ENCODE peak calls at places on chromosomes 7 and 10, in five cellular contexts. M, W, C, S and O are unnamed samples.

GRCh38 chr10:51005551-51005950 is 68.7 kb upstream of the PRKG1 start:
- DNase-seq in M (no peak), W (no peak), C (no peak), S (no peak), O (no peak)

GRCh38 chr7:100079024-100079560 is 2.4 kb downstream of the ZNF3 start:
- DNase-seq in M (no peak), W (no peak), C (no peak), S (no peak), O (no peak)

GRCh38 chr10:119284679-119285096 is 77.3 kb downstream of the GRK5 start:
- DNase-seq in M (no peak), W (no peak), C (no peak), S (peak; percentile 83), O (no peak)

GRCh38 chr7:42181566-42181965 is 55.4 kb downstream of the GLI3 start:
- DNase-seq in M (no peak), W (no peak), C (no peak), S (no peak), O (no peak)

GRCh38 chr7:70703785-70704184 is 428.2 kb upstream of the GALNT17 start:
- DNase-seq in M (no peak), W (no peak), C (no peak), S (no peak), O (no peak)

GRCh38 chr10:60816624-60817023 is 38.3 kb downstream of the CDK1 start:
- DNase-seq in M (peak; percentile 89), W (no peak), C (peak; percentile 93), S (peak; percentile 25), O (peak; percentile 84)

GRCh38 chr7:892648-893593 is 16.6 kb downstream of the GET4 start:
- DNase-seq in M (no peak), W (peak; percentile 44), C (no peak), S (no peak), O (no peak)

GRCh38 chr7:9937944-9938631 is 1035.6 kb upstream of the PHF14 start:
- DNase-seq in M (no peak), W (no peak), C (peak; percentile 2), S (no peak), O (no peak)

GRCh38 chr7:32059289-32060045 is 10.7 kb downstream of the PDE1C start:
- DNase-seq in M (no peak), W (no peak), C (peak; percentile 71), S (no peak), O (no peak)

GRCh38 chr7:106102387-106102966 is 9.6 kb downstream of the SYPL1 start:
- DNase-seq in M (no peak), W (no peak), C (no peak), S (no peak), O (no peak)

GRCh38 chr7:16817536-16817935 is 12.7 kb upstream of the AGR2 start:
- DNase-seq in M (no peak), W (no peak), C (peak; percentile 70), S (no peak), O (peak; percentile 37)

GRCh38 chr7:99137418-99138180 is 6.3 kb downstream of the SMURF1 start:
- DNase-seq in M (no peak), W (no peak), C (peak; percentile 89), S (no peak), O (peak; percentile 36)

GRCh38 chr10:132061465-132062180 is 4.1 kb upstream of the JAKMIP3 start:
- DNase-seq in M (no peak), W (no peak), C (no peak), S (no peak), O (no peak)

GRCh38 chr7:721619-722248 is 4.8 kb upstream of the DNAAF5 start:
- DNase-seq in M (no peak), W (no peak), C (no peak), S (no peak), O (no peak)

GRCh38 chr10:120599202-120599724 is 142.2 kb downstream of the PLPP4 start:
- DNase-seq in M (no peak), W (no peak), C (no peak), S (no peak), O (no peak)

GRCh38 chr7:89695241-89695640 is 459.0 kb upstream of the STEAP1 start:
- DNase-seq in M (no peak), W (no peak), C (no peak), S (no peak), O (no peak)

GRCh38 chr7:98988641-98989040 is 110.3 kb downstream of the TRRAP start:
- DNase-seq in M (no peak), W (no peak), C (no peak), S (no peak), O (no peak)

DNA sequence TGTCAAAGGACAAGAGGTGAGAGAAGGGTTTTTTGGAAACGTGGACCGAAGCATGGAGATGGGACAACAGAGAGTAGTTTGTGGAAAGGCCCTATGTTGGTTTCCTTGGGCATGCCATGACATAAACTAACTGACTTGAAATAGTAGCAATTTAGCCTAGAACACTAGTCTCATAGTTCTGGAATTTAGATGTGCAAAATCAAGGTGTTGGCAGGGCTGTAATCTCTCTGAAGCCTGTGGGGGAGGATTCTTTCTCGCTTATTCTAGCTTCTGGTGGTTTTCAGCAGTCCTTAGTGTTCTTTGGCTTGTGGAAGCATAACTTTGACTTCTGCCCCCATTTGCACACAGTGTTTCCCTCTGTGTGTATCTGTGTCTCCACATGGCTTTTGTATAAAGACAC is 283.4 kb downstream of the GFRA1 start:
- DNase-seq in M (no peak), W (no peak), C (peak; percentile 28), S (no peak), O (no peak)
- H3K27ac ChIP-seq in M (no peak overlapping the region), W (no peak overlapping the region), C (no peak overlapping the region), S (no peak overlapping the region), O (no peak overlapping the region)

GRCh38 chr10:96346295-96346694 is 12.5 kb downstream of the OPALIN start:
- DNase-seq in M (no peak), W (no peak), C (no peak), S (no peak), O (no peak)
- H3K27ac ChIP-seq in M (no peak overlapping the region), W (no peak overlapping the region), C (no peak overlapping the region), S (no peak overlapping the region), O (no peak overlapping the region)

GRCh38 chr10:86962136-86962980 is 4.0 kb downstream of the SNCG start:
- DNase-seq in M (no peak), W (peak; percentile 60), C (no peak), S (no peak), O (no peak)

GRCh38 chr10:86960863-86961434 is 2.5 kb downstream of the SNCG start:
- DNase-seq in M (no peak), W (peak; percentile 40), C (no peak), S (no peak), O (no peak)

GRCh38 chr10:86960003-86960862 is 1.8 kb downstream of the SNCG start:
- DNase-seq in M (peak; percentile 85), W (peak; percentile 76), C (peak; percentile 84), S (no peak), O (peak; percentile 84)

GRCh38 chr10:86962981-86963310 is 4.5 kb downstream of the SNCG start:
- DNase-seq in M (no peak), W (no peak), C (no peak), S (no peak), O (no peak)

DNA sequence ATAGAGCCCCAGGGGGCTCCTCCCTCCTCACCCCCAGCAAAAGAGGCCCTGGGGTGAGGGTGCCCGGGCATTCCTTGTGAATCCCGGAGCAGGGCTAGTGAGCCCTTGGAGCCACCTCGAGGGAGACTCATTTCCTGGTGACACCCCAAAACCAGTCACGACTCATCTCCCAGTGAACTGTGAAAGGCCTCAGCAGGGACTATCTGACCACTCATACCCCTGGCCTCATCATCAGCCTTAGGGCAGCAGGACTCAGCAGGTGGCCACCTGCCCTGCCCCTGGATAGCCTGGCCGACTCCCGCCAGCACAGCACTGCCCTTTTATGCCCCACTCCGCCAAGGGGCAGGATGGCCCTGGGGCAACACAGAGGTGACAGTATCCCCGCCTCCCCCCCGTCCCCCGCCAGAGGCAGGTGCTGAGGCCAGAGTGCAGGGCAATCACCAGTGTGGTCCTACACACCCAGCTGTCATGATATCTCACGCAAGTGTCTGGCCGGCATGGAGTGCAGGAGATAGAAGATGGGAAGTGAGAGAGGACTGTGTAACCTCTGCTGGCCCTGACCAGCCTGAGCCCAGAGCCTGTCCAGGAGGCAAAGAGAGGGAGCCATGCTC is 3.2 kb downstream of the SNCG start:
- DNase-seq in M (no peak), W (peak; percentile 59), C (peak; percentile 69), S (no peak), O (no peak)
- H3K27ac ChIP-seq in M (no peak overlapping the region), W (no peak overlapping the region), C (no peak overlapping the region), S (no peak overlapping the region), O (peak overlapping the region; percentile 89)

GRCh38 chr10:92567952-92568600 is 5.8 kb downstream of the IDE start:
- DNase-seq in M (no peak), W (no peak), C (peak; percentile 81), S (no peak), O (no peak)

GRCh38 chr10:92559051-92559450 is 14.8 kb downstream of the IDE start:
- DNase-seq in M (no peak), W (no peak), C (no peak), S (no peak), O (no peak)

GRCh38 chr10:92562424-92562823 is 11.5 kb downstream of the IDE start:
- DNase-seq in M (no peak), W (no peak), C (no peak), S (no peak), O (no peak)
- H3K27ac ChIP-seq in M (no peak overlapping the region), W (no peak overlapping the region), C (no peak overlapping the region), S (no peak overlapping the region), O (no peak overlapping the region)

DNA sequence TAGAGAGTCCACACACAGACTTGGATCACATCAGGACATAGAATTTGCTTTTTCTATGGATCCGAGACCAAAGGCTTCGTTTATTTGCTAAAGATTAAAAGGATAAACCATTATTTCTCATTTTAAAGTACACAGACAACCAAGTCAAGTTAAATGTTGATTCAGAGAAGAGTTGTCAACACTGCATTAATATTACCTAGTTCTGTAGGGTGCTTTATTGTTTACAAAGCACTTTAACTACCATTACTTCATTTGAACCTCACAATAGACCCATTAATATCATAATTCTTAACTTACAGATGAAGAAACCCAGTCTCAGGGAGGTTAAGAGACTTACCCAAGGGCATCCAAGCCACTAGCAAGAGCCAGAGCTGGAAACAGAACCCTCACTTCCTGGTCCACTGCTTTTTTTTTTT is 43.2 kb upstream of the GSAP start:
- DNase-seq in M (no peak), W (no peak), C (no peak), S (no peak), O (peak; percentile 82)
- H3K27ac ChIP-seq in M (no peak overlapping the region), W (no peak overlapping the region), C (no peak overlapping the region), S (no peak overlapping the region), O (peak overlapping the region; percentile 50)